ENCODE peak calls at places on chromosomes 3 and 15, in four cellular contexts. One of them, this sample, is unnamed.

GRCh38 chr3:127748754-127749327 is 73.5 kb downstream of the MGLL start:
- DNase-seq in cardiac fibroblast: peak
- DNase-seq in C1 segment of cervical spinal cord: no peak
- DNase-seq in kidney tubule cell: no peak
- DNase-seq in this sample: no peak

GRCh38 chr3:64260391-64260790 is 35.1 kb upstream of the PRICKLE2 start:
- DNase-seq in cardiac fibroblast: no peak
- DNase-seq in C1 segment of cervical spinal cord: no peak
- DNase-seq in kidney tubule cell: no peak
- DNase-seq in this sample: no peak

GRCh38 chr15:23690450-23690852 is 3.3 kb upstream of the NDN start:
- DNase-seq in cardiac fibroblast: peak
- DNase-seq in C1 segment of cervical spinal cord: peak
- DNase-seq in kidney tubule cell: no peak
- DNase-seq in this sample: peak

GRCh38 chr15:91473894-91474293 is 373.8 kb downstream of the SV2B start:
- DNase-seq in cardiac fibroblast: no peak
- DNase-seq in C1 segment of cervical spinal cord: no peak
- DNase-seq in kidney tubule cell: no peak
- DNase-seq in this sample: no peak

GRCh38 chr3:100260081-100260684 is 609 bp upstream of the TBC1D23 start:
- DNase-seq in cardiac fibroblast: peak
- DNase-seq in C1 segment of cervical spinal cord: peak
- DNase-seq in kidney tubule cell: peak
- DNase-seq in this sample: no peak

GRCh38 chr3:128572644-128573105 is 77.9 kb downstream of the RPN1 start:
- DNase-seq in cardiac fibroblast: no peak
- DNase-seq in C1 segment of cervical spinal cord: no peak
- DNase-seq in kidney tubule cell: peak
- DNase-seq in this sample: no peak

GRCh38 chr3:129592362-129593150 is 13.9 kb downstream of the PLXND1 start:
- DNase-seq in cardiac fibroblast: peak
- DNase-seq in C1 segment of cervical spinal cord: peak
- DNase-seq in kidney tubule cell: no peak
- DNase-seq in this sample: no peak

GRCh38 chr15:40430271-40430805 is 10.4 kb upstream of the BAHD1 start:
- DNase-seq in cardiac fibroblast: no peak
- DNase-seq in C1 segment of cervical spinal cord: no peak
- DNase-seq in kidney tubule cell: peak
- DNase-seq in this sample: no peak

GRCh38 chr15:31396881-31397560 is 70.4 kb downstream of the KLF13 start:
- DNase-seq in cardiac fibroblast: peak
- DNase-seq in C1 segment of cervical spinal cord: no peak
- DNase-seq in kidney tubule cell: peak
- DNase-seq in this sample: no peak

GRCh38 chr3:29922990-29923746 is 642.3 kb downstream of the RBMS3 start:
- DNase-seq in cardiac fibroblast: peak
- DNase-seq in C1 segment of cervical spinal cord: no peak
- DNase-seq in kidney tubule cell: peak
- DNase-seq in this sample: no peak

GRCh38 chr15:78360958-78361714 is 21.0 kb downstream of the CRABP1 start:
- DNase-seq in cardiac fibroblast: no peak
- DNase-seq in C1 segment of cervical spinal cord: no peak
- DNase-seq in kidney tubule cell: no peak
- DNase-seq in this sample: no peak

GRCh38 chr15:78110096-78110495 is 17.7 kb downstream of the SH2D7 start:
- DNase-seq in cardiac fibroblast: no peak
- DNase-seq in C1 segment of cervical spinal cord: no peak
- DNase-seq in kidney tubule cell: no peak
- DNase-seq in this sample: no peak

GRCh38 chr15:76866716-76867321 is 38.3 kb downstream of the SCAPER start:
- DNase-seq in cardiac fibroblast: peak
- DNase-seq in C1 segment of cervical spinal cord: no peak
- DNase-seq in kidney tubule cell: peak
- DNase-seq in this sample: no peak

GRCh38 chr15:25241241-25241801 is 197.5 kb downstream of the UBE3A start:
- DNase-seq in cardiac fibroblast: no peak
- DNase-seq in C1 segment of cervical spinal cord: no peak
- DNase-seq in kidney tubule cell: no peak
- DNase-seq in this sample: no peak

GRCh38 chr3:129358177-129359101 is 70.0 kb downstream of the EFCAB12 start:
- DNase-seq in cardiac fibroblast: no peak
- DNase-seq in C1 segment of cervical spinal cord: no peak
- DNase-seq in kidney tubule cell: no peak
- DNase-seq in this sample: no peak

GRCh38 chr3:116253511-116253910 is 191.8 kb downstream of the LSAMP start:
- DNase-seq in cardiac fibroblast: no peak
- DNase-seq in C1 segment of cervical spinal cord: no peak
- DNase-seq in kidney tubule cell: peak
- DNase-seq in this sample: no peak

GRCh38 chr15:85793641-85794597 is 806 bp downstream of the KLHL25 start:
- DNase-seq in cardiac fibroblast: peak
- DNase-seq in C1 segment of cervical spinal cord: no peak
- DNase-seq in kidney tubule cell: peak
- DNase-seq in this sample: peak

GRCh38 chr3:42753757-42754156 is 19.3 kb downstream of the CCDC13 start:
- DNase-seq in cardiac fibroblast: no peak
- DNase-seq in C1 segment of cervical spinal cord: no peak
- DNase-seq in kidney tubule cell: no peak
- DNase-seq in this sample: no peak

GRCh38 chr3:24137958-24138875 is 193.1 kb downstream of the NR1D2 start:
- DNase-seq in cardiac fibroblast: no peak
- DNase-seq in C1 segment of cervical spinal cord: no peak
- DNase-seq in kidney tubule cell: peak
- DNase-seq in this sample: no peak

GRCh38 chr15:25773248-25773647 is 89.9 kb downstream of the ATP10A start:
- DNase-seq in cardiac fibroblast: no peak
- DNase-seq in C1 segment of cervical spinal cord: no peak
- DNase-seq in kidney tubule cell: no peak
- DNase-seq in this sample: no peak

GRCh38 chr3:53069422-53070068 is 23.7 kb upstream of the SFMBT1 start:
- DNase-seq in cardiac fibroblast: peak
- DNase-seq in C1 segment of cervical spinal cord: no peak
- DNase-seq in kidney tubule cell: no peak
- DNase-seq in this sample: no peak

GRCh38 chr3:147354621-147355020 is 51.7 kb downstream of the ZIC4 start:
- DNase-seq in cardiac fibroblast: no peak
- DNase-seq in C1 segment of cervical spinal cord: no peak
- DNase-seq in kidney tubule cell: no peak
- DNase-seq in this sample: no peak

GRCh38 chr15:31265871-31266711 is 60.5 kb upstream of the KLF13 start:
- DNase-seq in cardiac fibroblast: peak
- DNase-seq in C1 segment of cervical spinal cord: peak
- DNase-seq in kidney tubule cell: no peak
- DNase-seq in this sample: no peak

GRCh38 chr3:171835116-171835515 is 8.0 kb upstream of the TMEM212 start:
- DNase-seq in cardiac fibroblast: no peak
- DNase-seq in C1 segment of cervical spinal cord: no peak
- DNase-seq in kidney tubule cell: no peak
- DNase-seq in this sample: no peak

GRCh38 chr3:97510795-97511194 is 253.8 kb upstream of the ARL6 start:
- DNase-seq in cardiac fibroblast: no peak
- DNase-seq in C1 segment of cervical spinal cord: no peak
- DNase-seq in kidney tubule cell: no peak
- DNase-seq in this sample: no peak

GRCh38 chr3:115322901-115323300 is 175.8 kb upstream of the ZBTB20 start:
- DNase-seq in cardiac fibroblast: no peak
- DNase-seq in C1 segment of cervical spinal cord: no peak
- DNase-seq in kidney tubule cell: no peak
- DNase-seq in this sample: no peak

GRCh38 chr3:135865085-135865484 is 100.4 kb upstream of the PPP2R3A start:
- DNase-seq in cardiac fibroblast: no peak
- DNase-seq in C1 segment of cervical spinal cord: no peak
- DNase-seq in kidney tubule cell: no peak
- DNase-seq in this sample: no peak

GRCh38 chr15:66882251-66883020 is 180.4 kb downstream of the SMAD6 start:
- DNase-seq in cardiac fibroblast: peak
- DNase-seq in C1 segment of cervical spinal cord: no peak
- DNase-seq in kidney tubule cell: peak
- DNase-seq in this sample: no peak

GRCh38 chr3:184716652-184717607 is 5.1 kb upstream of the MAGEF1 start:
- DNase-seq in cardiac fibroblast: peak
- DNase-seq in C1 segment of cervical spinal cord: no peak
- DNase-seq in kidney tubule cell: no peak
- DNase-seq in this sample: no peak

GRCh38 chr15:50764331-50765201 is 940 bp downstream of the SPPL2A start:
- DNase-seq in cardiac fibroblast: peak
- DNase-seq in C1 segment of cervical spinal cord: no peak
- DNase-seq in kidney tubule cell: no peak
- DNase-seq in this sample: no peak

GRCh38 chr15:36428102-36428845 is 151.2 kb upstream of the CDIN1 start:
- DNase-seq in cardiac fibroblast: peak
- DNase-seq in C1 segment of cervical spinal cord: no peak
- DNase-seq in kidney tubule cell: peak
- DNase-seq in this sample: no peak

GRCh38 chr3:120449701-120450216 is 1.0 kb downstream of the FSTL1 start:
- DNase-seq in cardiac fibroblast: peak
- DNase-seq in C1 segment of cervical spinal cord: no peak
- DNase-seq in kidney tubule cell: peak
- DNase-seq in this sample: no peak

GRCh38 chr3:119314821-119315220 is 20.6 kb downstream of the ARHGAP31 start:
- DNase-seq in cardiac fibroblast: no peak
- DNase-seq in C1 segment of cervical spinal cord: no peak
- DNase-seq in kidney tubule cell: no peak
- DNase-seq in this sample: no peak

GRCh38 chr3:167876603-167877325 is 141.2 kb downstream of the SERPINI1 start:
- DNase-seq in cardiac fibroblast: peak
- DNase-seq in C1 segment of cervical spinal cord: no peak
- DNase-seq in kidney tubule cell: peak
- DNase-seq in this sample: no peak